ENCODE peak calls at places on chromosomes 13 and 19, in eight cellular contexts. K, C, B, V, O, W, A and G are unnamed samples.

GRCh38 chr13:109400192-109400591 is 386.2 kb downstream of the IRS2 start:
- DNase-seq in K (no peak), C (no peak), B (peak), V (no peak), O (no peak), W (peak), A (no peak), G (no peak)

GRCh38 chr13:111947026-111947810 is 119.7 kb upstream of the SOX1 start:
- DNase-seq in K (no peak), C (no peak), B (no peak), V (no peak), O (no peak), W (no peak), A (no peak), G (no peak)

GRCh38 chr13:42894765-42895181 is 97.3 kb downstream of the EPSTI1 start:
- DNase-seq in K (peak), C (no peak), B (no peak), V (no peak), O (peak), W (no peak), A (peak), G (peak)

GRCh38 chr19:15758379-15758778 is 20.6 kb downstream of the OR10H3 start:
- DNase-seq in K (no peak), C (no peak), B (no peak), V (no peak), O (no peak), W (no peak), A (no peak), G (no peak)

GRCh38 chr13:60327551-60327950 is 69.5 kb upstream of the TDRD3 start:
- DNase-seq in K (no peak), C (no peak), B (no peak), V (no peak), O (peak), W (no peak), A (no peak), G (no peak)

GRCh38 chr19:7196721-7197168 is 97.5 kb downstream of the INSR start:
- DNase-seq in K (peak), C (no peak), B (no peak), V (peak), O (no peak), W (no peak), A (no peak), G (no peak)

GRCh38 chr13:59477011-59477410 is 686.7 kb downstream of the DIAPH3 start:
- DNase-seq in K (no peak), C (no peak), B (no peak), V (no peak), O (no peak), W (no peak), A (no peak), G (no peak)

GRCh38 chr13:27607125-27607524 is 13.2 kb downstream of the LNX2 start:
- DNase-seq in K (peak), C (no peak), B (no peak), V (no peak), O (no peak), W (no peak), A (peak), G (peak)

GRCh38 chr19:56639217-56639616 is 3.7 kb upstream of the SMIM17 start:
- DNase-seq in K (no peak), C (no peak), B (no peak), V (no peak), O (no peak), W (no peak), A (no peak), G (peak)

GRCh38 chr19:40006273-40006691 is 9.4 kb downstream of the ZNF546 start:
- DNase-seq in K (no peak), C (no peak), B (no peak), V (no peak), O (no peak), W (no peak), A (peak), G (peak)

GRCh38 chr13:113053376-113053775 is 52.2 kb upstream of the F7 start:
- DNase-seq in K (no peak), C (no peak), B (no peak), V (peak), O (no peak), W (peak), A (no peak), G (no peak)

GRCh38 chr13:113976711-113977684 is 3.1 kb upstream of the C13orf46 start:
- DNase-seq in K (no peak), C (no peak), B (peak), V (peak), O (no peak), W (peak), A (peak), G (no peak)

GRCh38 chr19:8389891-8390616 is at the start of gene RAB11B:
- DNase-seq in K (peak), C (peak), B (peak), V (peak), O (peak), W (peak), A (peak), G (peak)

GRCh38 chr13:67099494-67099893 is 130.6 kb downstream of the PCDH9 start:
- DNase-seq in K (no peak), C (no peak), B (no peak), V (no peak), O (no peak), W (no peak), A (no peak), G (no peak)

GRCh38 chr13:51501592-51502205 is 48.9 kb upstream of the INTS6 start:
- DNase-seq in K (no peak), C (no peak), B (no peak), V (no peak), O (no peak), W (no peak), A (no peak), G (no peak)

GRCh38 chr13:32455594-32455903 is 27.6 kb upstream of the N4BP2L1 start:
- DNase-seq in K (no peak), C (no peak), B (no peak), V (no peak), O (no peak), W (no peak), A (no peak), G (no peak)

GRCh38 chr19:15235796-15236195 is 3.5 kb upstream of the EPHX3 start:
- DNase-seq in K (no peak), C (no peak), B (no peak), V (no peak), O (no peak), W (no peak), A (no peak), G (no peak)

GRCh38 chr13:34899888-34900287 is 42.2 kb upstream of the NBEA start:
- DNase-seq in K (no peak), C (no peak), B (no peak), V (no peak), O (no peak), W (no peak), A (no peak), G (no peak)

GRCh38 chr19:32357720-32358119 is 12.3 kb downstream of the ZNF507 start:
- DNase-seq in K (no peak), C (no peak), B (no peak), V (no peak), O (no peak), W (no peak), A (no peak), G (no peak)
- TF ChIP-seq CTCF in K (peak), C (no peak), B (no peak), V (peak), O (no peak), W (no peak), A (peak), G (no peak)

GRCh38 chr19:17026706-17027427 is at the start of gene CPAMD8:
- DNase-seq in K (peak), C (no peak), B (no peak), V (no peak), O (no peak), W (peak), A (no peak), G (no peak)
- H3K4me3 ChIP-seq in K (peak), C (peak), B (no peak), V (peak), O (no peak), W (peak), A (no peak), G (no peak)

GRCh38 chr13:31174018-31174417 is 12.3 kb upstream of the HSPH1 start:
- DNase-seq in K (no peak), C (no peak), B (no peak), V (no peak), O (no peak), W (no peak), A (peak), G (no peak)
- TF ChIP-seq CTCF in K (peak), C (no peak), B (no peak), V (no peak), O (no peak), W (no peak), A (peak), G (no peak)

GRCh38 chr13:108005231-108005630 is 210.1 kb downstream of the LIG4 start:
- DNase-seq in K (no peak), C (no peak), B (no peak), V (no peak), O (no peak), W (no peak), A (no peak), G (no peak)
- H3K4me3 ChIP-seq in K (no peak), C (no peak), B (no peak), V (no peak), O (no peak), W (no peak), A (no peak), G (no peak)

GRCh38 chr13:71879129-71879535 is 12.1 kb upstream of the DACH1 start:
- DNase-seq in K (peak), C (no peak), B (no peak), V (no peak), O (no peak), W (no peak), A (peak), G (peak)
- TF ChIP-seq CTCF in K (peak), C (no peak), B (peak), V (peak), O (peak), W (peak), A (peak), G (peak)